ENCODE peak calls at places on chromosomes 12 and 14, in six cellular contexts. One of them, this sample, is unnamed.

GRCh38 chr12:26767116-26767515 is 65.9 kb downstream of the ITPR2 start:
- DNase-seq in mesenchymal stem cell: no peak
- DNase-seq in neuronal stem cell: no peak
- DNase-seq in H9: no peak
- DNase-seq in H1: no peak
- DNase-seq in trophoblast cell: no peak
- DNase-seq in this sample: no peak

GRCh38 chr12:27807063-27807703 is 27.1 kb upstream of the MANSC4 start:
- DNase-seq in trophoblast cell: no peak
- DNase-seq in H9: no peak
- DNase-seq in neuronal stem cell: no peak
- DNase-seq in H1: no peak
- DNase-seq in mesenchymal stem cell: peak
- DNase-seq in this sample: no peak

GRCh38 chr14:24310666-24311604 is at the start of gene LTB4R:
- DNase-seq in neuronal stem cell: no peak
- DNase-seq in trophoblast cell: peak
- DNase-seq in mesenchymal stem cell: no peak
- DNase-seq in H1: no peak
- DNase-seq in H9: no peak
- DNase-seq in this sample: peak

GRCh38 chr12:15278816-15279658 is 43.3 kb upstream of the PTPRO start:
- DNase-seq in neuronal stem cell: no peak
- DNase-seq in H1: no peak
- DNase-seq in H9: no peak
- DNase-seq in mesenchymal stem cell: peak
- DNase-seq in trophoblast cell: no peak
- DNase-seq in this sample: peak

GRCh38 chr14:75577724-75578098 is 709 bp upstream of the FLVCR2 start:
- DNase-seq in neuronal stem cell: peak
- DNase-seq in H9: peak
- DNase-seq in H1: peak
- DNase-seq in mesenchymal stem cell: peak
- DNase-seq in trophoblast cell: peak
- DNase-seq in this sample: peak

GRCh38 chr14:91732859-91733477 is 1.1 kb upstream of the CATSPERB start:
- DNase-seq in mesenchymal stem cell: no peak
- DNase-seq in H1: no peak
- DNase-seq in trophoblast cell: no peak
- DNase-seq in neuronal stem cell: no peak
- DNase-seq in H9: no peak
- DNase-seq in this sample: no peak

GRCh38 chr12:8780389-8780788 is 42.0 kb upstream of the A2ML1 start:
- DNase-seq in mesenchymal stem cell: peak
- DNase-seq in neuronal stem cell: no peak
- DNase-seq in H1: no peak
- DNase-seq in trophoblast cell: peak
- DNase-seq in H9: peak
- DNase-seq in this sample: peak

GRCh38 chr14:31945074-31945613 is 132.0 kb upstream of the ARHGAP5 start:
- DNase-seq in trophoblast cell: no peak
- DNase-seq in H9: no peak
- DNase-seq in neuronal stem cell: no peak
- DNase-seq in H1: no peak
- DNase-seq in mesenchymal stem cell: no peak
- DNase-seq in this sample: no peak

GRCh38 chr14:30177776-30178175 is 250.1 kb upstream of the PRKD1 start:
- DNase-seq in mesenchymal stem cell: no peak
- DNase-seq in H1: no peak
- DNase-seq in neuronal stem cell: no peak
- DNase-seq in trophoblast cell: no peak
- DNase-seq in H9: no peak
- DNase-seq in this sample: no peak

GRCh38 chr14:101193126-101193844 is 289.8 kb upstream of the RTL1 start:
- DNase-seq in trophoblast cell: no peak
- DNase-seq in H9: peak
- DNase-seq in mesenchymal stem cell: no peak
- DNase-seq in H1: peak
- DNase-seq in neuronal stem cell: no peak
- DNase-seq in this sample: no peak

GRCh38 chr12:127501916-127502315 is 765.1 kb upstream of the TMEM132C start:
- DNase-seq in mesenchymal stem cell: no peak
- DNase-seq in neuronal stem cell: no peak
- DNase-seq in H9: no peak
- DNase-seq in trophoblast cell: no peak
- DNase-seq in H1: no peak
- DNase-seq in this sample: no peak

GRCh38 chr12:25764892-25765291 is 193.6 kb upstream of the RASSF8 start:
- DNase-seq in mesenchymal stem cell: no peak
- DNase-seq in H9: no peak
- DNase-seq in H1: no peak
- DNase-seq in trophoblast cell: no peak
- DNase-seq in neuronal stem cell: no peak
- DNase-seq in this sample: no peak

GRCh38 chr12:25759752-25760151 is 198.7 kb upstream of the RASSF8 start:
- DNase-seq in mesenchymal stem cell: no peak
- DNase-seq in H1: no peak
- DNase-seq in H9: no peak
- DNase-seq in neuronal stem cell: no peak
- DNase-seq in trophoblast cell: no peak
- DNase-seq in this sample: peak

GRCh38 chr12:25756974-25757665 is 201.4 kb upstream of the RASSF8 start:
- DNase-seq in trophoblast cell: no peak
- DNase-seq in mesenchymal stem cell: peak
- DNase-seq in neuronal stem cell: no peak
- DNase-seq in H9: no peak
- DNase-seq in H1: no peak
- DNase-seq in this sample: no peak

GRCh38 chr12:25764409-25764808 is 194.1 kb upstream of the RASSF8 start:
- DNase-seq in trophoblast cell: peak
- DNase-seq in neuronal stem cell: no peak
- DNase-seq in H1: no peak
- DNase-seq in H9: no peak
- DNase-seq in mesenchymal stem cell: no peak
- DNase-seq in this sample: no peak

DNA sequence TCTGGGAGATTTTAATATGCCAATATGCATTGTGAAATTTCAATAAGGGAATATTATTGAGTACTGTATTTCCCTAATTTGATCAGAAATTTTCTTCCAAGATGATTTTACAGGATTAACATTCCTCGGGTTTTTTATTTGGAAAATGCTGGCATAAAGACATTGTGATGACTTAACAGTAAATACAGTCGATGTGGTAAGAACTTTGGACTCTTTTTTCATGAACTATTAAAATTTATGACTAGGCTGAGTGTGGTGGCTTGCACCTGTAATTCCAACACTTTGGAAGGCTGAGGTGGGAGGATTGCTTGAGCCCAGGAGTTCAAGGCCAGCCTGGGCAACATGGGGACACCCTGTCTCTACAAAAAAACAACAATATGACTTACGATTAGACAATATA is 197.1 kb upstream of the RASSF8 start:
- DNase-seq in mesenchymal stem cell: no peak
- DNase-seq in H9: no peak
- DNase-seq in H1: no peak
- DNase-seq in neuronal stem cell: no peak
- DNase-seq in trophoblast cell: no peak
- DNase-seq in this sample: no peak
- H4K91ac ChIP-seq in mesenchymal stem cell: no peak
- H4K91ac ChIP-seq in H9: no peak
- H4K91ac ChIP-seq in H1: no peak
- H4K91ac ChIP-seq in neuronal stem cell: no peak
- H4K91ac ChIP-seq in trophoblast cell: no peak
- H4K91ac ChIP-seq in this sample: no peak

DNA sequence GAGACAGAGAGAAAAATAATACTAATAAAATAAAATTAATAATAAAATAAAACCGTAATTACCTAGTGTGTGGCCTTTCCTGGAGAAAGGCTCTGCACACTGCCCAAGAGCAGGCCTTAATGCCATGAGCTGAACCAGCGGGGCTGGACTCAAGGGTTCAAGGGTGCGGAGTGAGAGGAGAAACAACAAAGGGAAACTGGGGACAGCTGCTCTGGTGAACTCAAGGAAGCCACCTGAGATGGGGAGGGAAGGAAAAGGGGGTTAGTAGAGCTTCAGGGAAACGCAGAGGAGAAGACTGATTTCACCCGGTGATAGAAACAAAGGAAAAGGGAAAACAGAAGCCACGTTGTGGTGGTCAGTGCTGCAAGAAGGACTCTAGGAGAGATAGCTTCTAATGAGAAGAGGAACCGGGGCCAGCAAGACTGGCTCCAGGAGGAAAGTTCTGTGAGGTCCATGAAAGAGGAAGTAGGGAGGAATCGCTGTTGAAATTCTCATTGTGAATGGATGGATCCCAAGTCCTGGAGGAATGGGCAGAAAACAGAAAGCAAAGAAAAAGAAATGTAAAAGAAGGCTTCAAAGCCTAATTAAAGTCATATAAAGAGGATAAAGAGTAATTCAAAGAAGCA is 48.3 kb upstream of the BCL2L14 start:
- DNase-seq in mesenchymal stem cell: no peak
- DNase-seq in H9: no peak
- DNase-seq in trophoblast cell: no peak
- DNase-seq in neuronal stem cell: no peak
- DNase-seq in H1: peak
- DNase-seq in this sample: no peak
- H4K91ac ChIP-seq in mesenchymal stem cell: no peak
- H4K91ac ChIP-seq in H9: no peak
- H4K91ac ChIP-seq in trophoblast cell: no peak
- H4K91ac ChIP-seq in neuronal stem cell: no peak
- H4K91ac ChIP-seq in H1: no peak
- H4K91ac ChIP-seq in this sample: no peak

GRCh38 chr12:110758922-110759321 is 16.2 kb upstream of the PPP1CC start:
- DNase-seq in mesenchymal stem cell: no peak
- DNase-seq in H1: no peak
- DNase-seq in neuronal stem cell: no peak
- DNase-seq in trophoblast cell: no peak
- DNase-seq in H9: no peak
- DNase-seq in this sample: no peak
- H4K91ac ChIP-seq in mesenchymal stem cell: no peak
- H4K91ac ChIP-seq in H1: no peak
- H4K91ac ChIP-seq in neuronal stem cell: no peak
- H4K91ac ChIP-seq in trophoblast cell: no peak
- H4K91ac ChIP-seq in H9: no peak
- H4K91ac ChIP-seq in this sample: no peak

DNA sequence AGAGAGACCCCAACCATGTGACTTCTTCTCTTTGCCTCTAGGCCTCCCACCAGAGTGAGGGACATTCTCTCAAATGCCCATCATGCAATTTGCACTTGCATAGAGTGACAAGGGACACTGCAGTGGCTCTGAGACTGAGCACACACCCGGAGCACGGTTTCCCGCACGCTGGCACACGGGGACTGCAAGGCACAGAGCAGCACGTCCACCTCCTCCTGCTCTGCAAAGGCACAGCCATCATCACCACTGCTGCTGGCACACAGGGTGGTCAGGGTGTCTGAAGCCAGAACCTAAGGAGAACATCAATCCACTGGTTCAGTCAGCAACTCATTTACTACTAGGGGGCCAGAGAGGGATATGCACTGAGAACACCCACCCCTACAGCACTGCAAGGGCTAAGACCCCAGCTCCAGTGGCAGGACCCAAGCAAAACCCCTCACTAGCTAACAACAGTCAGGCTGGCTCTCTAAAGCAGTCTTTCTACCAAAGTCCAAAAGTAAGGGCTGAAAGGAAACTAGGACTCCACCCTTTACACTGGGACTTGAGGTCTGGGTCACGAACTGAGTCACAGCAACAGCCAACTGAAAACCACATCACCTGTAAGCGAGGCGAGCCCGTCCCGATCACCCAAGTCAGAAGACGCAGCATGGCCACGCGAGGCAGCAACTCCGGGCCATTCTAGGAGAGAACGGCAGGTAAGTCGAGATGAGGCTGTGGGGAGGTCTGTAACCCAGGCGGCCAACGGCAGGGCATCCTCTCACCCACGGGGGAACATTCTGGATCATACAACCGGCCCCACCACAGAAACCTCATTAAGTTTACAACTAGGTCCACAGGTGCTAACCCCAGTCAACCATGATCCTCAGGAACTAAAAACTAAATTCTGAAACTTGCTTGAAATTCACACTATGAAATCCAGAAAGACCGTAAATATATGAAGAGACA is 37.9 kb downstream of the GCN1 start:
- DNase-seq in trophoblast cell: no peak
- DNase-seq in mesenchymal stem cell: no peak
- DNase-seq in neuronal stem cell: no peak
- DNase-seq in H9: no peak
- DNase-seq in H1: no peak
- DNase-seq in this sample: no peak
- H4K91ac ChIP-seq in trophoblast cell: no peak
- H4K91ac ChIP-seq in mesenchymal stem cell: no peak
- H4K91ac ChIP-seq in neuronal stem cell: no peak
- H4K91ac ChIP-seq in H9: no peak
- H4K91ac ChIP-seq in H1: no peak
- H4K91ac ChIP-seq in this sample: no peak

GRCh38 chr14:95811813-95812212 is 64.8 kb upstream of the TUNAR start:
- DNase-seq in neuronal stem cell: no peak
- DNase-seq in trophoblast cell: no peak
- DNase-seq in H1: no peak
- DNase-seq in H9: no peak
- DNase-seq in mesenchymal stem cell: no peak
- DNase-seq in this sample: no peak

GRCh38 chr14:95808371-95808770 is 68.3 kb upstream of the TUNAR start:
- DNase-seq in mesenchymal stem cell: no peak
- DNase-seq in H1: peak
- DNase-seq in H9: peak
- DNase-seq in trophoblast cell: no peak
- DNase-seq in neuronal stem cell: no peak
- DNase-seq in this sample: no peak
- H4K91ac ChIP-seq in mesenchymal stem cell: no peak
- H4K91ac ChIP-seq in H1: no peak
- H4K91ac ChIP-seq in H9: no peak
- H4K91ac ChIP-seq in trophoblast cell: no peak
- H4K91ac ChIP-seq in neuronal stem cell: no peak
- H4K91ac ChIP-seq in this sample: no peak

GRCh38 chr12:19211802-19212201 is 82.3 kb downstream of the PLEKHA5 start:
- DNase-seq in mesenchymal stem cell: no peak
- DNase-seq in trophoblast cell: no peak
- DNase-seq in neuronal stem cell: no peak
- DNase-seq in H9: no peak
- DNase-seq in H1: no peak
- DNase-seq in this sample: no peak
- H4K91ac ChIP-seq in mesenchymal stem cell: no peak
- H4K91ac ChIP-seq in trophoblast cell: no peak
- H4K91ac ChIP-seq in neuronal stem cell: no peak
- H4K91ac ChIP-seq in H9: no peak
- H4K91ac ChIP-seq in H1: no peak
- H4K91ac ChIP-seq in this sample: no peak

This sample was measured in IMR-90.